ENCODE peak calls at places on chromosomes 4 and X, in ten cellular contexts. Y, O, J, E, R, H, C, X, N and P are unnamed samples.

GRCh38 chr4:88225216-88226107 is 58.9 kb downstream of the PPM1K start:
- DNase-seq in Y (peak; percentile 2), O (no peak), J (no peak), E (no peak), R (no peak), H (no peak), C (no peak), X (peak; percentile 22), N (no peak), P (peak; percentile 36)

GRCh38 chrX:78307665-78308064 is 19.7 kb downstream of the CYSLTR1 start:
- DNase-seq in Y (no peak), O (no peak), J (no peak), E (no peak), R (no peak), H (no peak), C (no peak), X (no peak), N (no peak), P (no peak)

GRCh38 chr4:169208516-169208915 is 62.2 kb downstream of the SH3RF1 start:
- DNase-seq in Y (peak; percentile 29), O (no peak), J (no peak), E (no peak), R (no peak), H (no peak), C (no peak), X (no peak), N (peak; percentile 27), P (peak; percentile 79)

GRCh38 chr4:186792994-186793393 is 69.3 kb upstream of the FAT1 start:
- DNase-seq in Y (no peak), O (no peak), J (no peak), E (no peak), R (no peak), H (no peak), C (no peak), X (peak; percentile 69), N (no peak), P (peak; percentile 26)

GRCh38 chrX:100685284-100685996 is 41.4 kb downstream of the SRPX2 start:
- DNase-seq in Y (peak; percentile 65), O (no peak), J (peak; percentile 67), E (peak; percentile 66), R (peak; percentile 70), H (peak; percentile 20), C (peak; percentile 20), X (peak; percentile 78), N (peak; percentile 72), P (peak; percentile 86)

GRCh38 chr4:162347492-162348213 is 183.9 kb upstream of the FSTL5 start:
- DNase-seq in Y (no peak), O (no peak), J (no peak), E (no peak), R (no peak), H (no peak), C (no peak), X (no peak), N (no peak), P (no peak)

GRCh38 chr4:101103381-101104142 is 243.8 kb downstream of the PPP3CA start:
- DNase-seq in Y (no peak), O (no peak), J (no peak), E (no peak), R (no peak), H (no peak), C (no peak), X (peak; percentile 26), N (no peak), P (peak; percentile 11)

GRCh38 chr4:47640911-47641310 is 155.8 kb downstream of the ATP10D start:
- DNase-seq in Y (no peak), O (no peak), J (no peak), E (no peak), R (no peak), H (no peak), C (no peak), X (peak; percentile 36), N (no peak), P (no peak)

GRCh38 chr4:88158360-88159136 is at the start of gene ABCG2:
- DNase-seq in Y (peak; percentile 47), O (no peak), J (peak; percentile 46), E (peak; percentile 6), R (peak; percentile 54), H (no peak), C (peak; percentile 3), X (peak; percentile 44), N (peak; percentile 72), P (peak; percentile 55)

GRCh38 chrX:47646636-47647035 is 3.7 kb downstream of the ELK1 start:
- DNase-seq in Y (no peak), O (no peak), J (no peak), E (no peak), R (no peak), H (no peak), C (no peak), X (no peak), N (no peak), P (no peak)

GRCh38 chr4:148735432-148736155 is 293.4 kb upstream of the NR3C2 start:
- DNase-seq in Y (peak; percentile 36), O (no peak), J (no peak), E (no peak), R (no peak), H (no peak), C (no peak), X (no peak), N (no peak), P (no peak)

GRCh38 chr4:184911310-184911709 is 85.5 kb upstream of the ACSL1 start:
- DNase-seq in Y (peak; percentile 97), O (no peak), J (no peak), E (no peak), R (no peak), H (peak; percentile 3), C (no peak), X (peak; percentile 5), N (no peak), P (peak; percentile 51)

GRCh38 chr4:37828843-37829242 is 2.4 kb downstream of the PGM2 start:
- DNase-seq in Y (no peak), O (no peak), J (no peak), E (no peak), R (no peak), H (no peak), C (no peak), X (no peak), N (no peak), P (no peak)

GRCh38 chrX:102651242-102651967 is at the start of gene GPRASP1:
- DNase-seq in Y (no peak), O (no peak), J (no peak), E (no peak), R (peak; percentile 50), H (no peak), C (peak; percentile 37), X (peak; percentile 20), N (peak; percentile 76), P (peak; percentile 13)

GRCh38 chrX:130691576-130691975 is 211.4 kb downstream of the ENOX2 start:
- DNase-seq in Y (no peak), O (no peak), J (no peak), E (no peak), R (no peak), H (no peak), C (no peak), X (no peak), N (no peak), P (no peak)

GRCh38 chr4:30875659-30876269 is 155.6 kb downstream of the PCDH7 start:
- DNase-seq in Y (peak; percentile 43), O (no peak), J (no peak), E (no peak), R (no peak), H (no peak), C (no peak), X (peak; percentile 8), N (no peak), P (peak; percentile 57)

GRCh38 chr4:25484243-25484721 is 107.2 kb downstream of the ANAPC4 start:
- DNase-seq in Y (peak; percentile 60), O (no peak), J (no peak), E (no peak), R (no peak), H (no peak), C (no peak), X (no peak), N (no peak), P (peak; percentile 51)

GRCh38 chrX:19867938-19868337 is 19.5 kb downstream of the SH3KBP1 start:
- DNase-seq in Y (no peak), O (no peak), J (no peak), E (no peak), R (no peak), H (no peak), C (no peak), X (no peak), N (no peak), P (no peak)
- H3K4me3 ChIP-seq in Y (no peak overlapping the region), O (no peak overlapping the region), J (no peak overlapping the region), E (no peak overlapping the region), R (no peak overlapping the region), H (no peak overlapping the region), C (no peak overlapping the region), X (no peak overlapping the region), N (no peak overlapping the region), P (no peak overlapping the region)

GRCh38 chr4:103786014-103786413 is 66.2 kb upstream of the TACR3 start:
- DNase-seq in Y (peak; percentile 30), O (no peak), J (peak; percentile 2), E (no peak), R (peak; percentile 21), H (no peak), C (no peak), X (peak; percentile 3), N (peak; percentile 74), P (peak; percentile 45)
- H3K4me3 ChIP-seq in Y (no peak overlapping the region), O (no peak overlapping the region), J (no peak overlapping the region), E (no peak overlapping the region), R (no peak overlapping the region), H (no peak overlapping the region), C (no peak overlapping the region), X (no peak overlapping the region), N (no peak overlapping the region), P (no peak overlapping the region)

GRCh38 chrX:10157032-10157341 is 212 bp downstream of the CLCN4 start:
- DNase-seq in Y (no peak), O (no peak), J (no peak), E (no peak), R (no peak), H (no peak), C (no peak), X (peak; percentile 4), N (no peak), P (no peak)
- H3K4me3 ChIP-seq in Y (peak overlapping the region; percentile 37), O (peak overlapping the region; percentile 68), J (peak overlapping the region; percentile 67), E (no peak overlapping the region), R (no peak overlapping the region), H (peak overlapping the region; percentile 36), C (no peak overlapping the region), X (peak overlapping the region; percentile 24), N (peak overlapping the region; percentile 35), P (peak overlapping the region; percentile 43)

DNA sequence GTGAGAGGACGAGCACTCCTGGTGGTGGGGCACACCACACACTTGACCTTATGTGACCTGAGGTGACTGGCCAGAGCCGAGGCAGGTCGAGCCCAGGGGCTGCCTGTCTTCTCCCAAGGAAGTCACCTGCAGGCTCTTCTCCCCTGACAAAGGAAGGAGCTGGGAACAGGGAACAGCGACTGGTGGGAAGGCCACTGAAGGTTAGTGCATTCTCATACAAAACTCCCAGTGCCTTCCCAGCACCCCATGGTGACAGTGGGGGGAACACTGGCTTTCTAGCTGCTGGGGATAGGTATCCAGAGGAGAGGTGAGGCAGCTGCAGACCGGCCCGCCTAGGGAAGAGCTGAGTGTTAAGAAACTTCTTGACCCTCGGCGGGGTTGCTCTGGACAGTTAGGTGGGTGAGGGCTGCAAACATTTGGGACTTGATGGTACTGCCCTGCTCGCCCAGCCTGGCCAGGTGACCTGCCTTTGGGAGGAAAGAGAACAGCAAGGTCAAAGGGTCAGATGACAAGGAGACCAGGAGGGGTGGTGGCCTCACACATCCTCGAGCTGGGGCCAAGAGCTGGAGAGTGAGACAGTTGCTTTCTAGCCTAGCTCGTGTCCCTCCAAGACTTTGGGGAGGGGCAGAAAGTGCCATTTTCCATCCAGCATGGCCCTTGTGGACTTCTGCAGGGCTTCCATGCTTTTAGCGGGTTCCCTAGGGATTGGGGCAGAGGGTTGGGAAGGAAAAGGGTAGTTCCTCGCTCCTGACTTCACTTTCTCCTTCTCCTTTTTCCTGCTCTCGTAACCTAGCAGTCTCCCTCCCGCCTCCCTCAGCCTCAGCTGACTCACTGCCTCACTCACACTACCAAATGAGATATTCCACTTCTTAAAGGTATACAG is 2.7 kb downstream of the NALF2 start:
- DNase-seq in Y (no peak), O (no peak), J (no peak), E (no peak), R (no peak), H (no peak), C (no peak), X (no peak), N (no peak), P (no peak)
- H3K4me3 ChIP-seq in Y (no peak overlapping the region), O (no peak overlapping the region), J (no peak overlapping the region), E (peak overlapping the region; percentile 36), R (no peak overlapping the region), H (no peak overlapping the region), C (no peak overlapping the region), X (no peak overlapping the region), N (peak overlapping the region; percentile 70), P (no peak overlapping the region)